ENCODE peak calls at places on chromosomes 3 and 15, in four cellular contexts. K, A, E and R are unnamed samples.
A peak's percentile ranks its signal among the peaks of the same experiment; 100 is the strongest.

GRCh38 chr15:41559489-41560177 is 621 bp downstream of the TYRO3 start:
- DNase-seq in K (peak; percentile 51), A (no peak), E (no peak), R (no peak)

GRCh38 chr15:59229453-59229852 is 22.8 kb downstream of the LDHAL6B start:
- DNase-seq in K (no peak), A (no peak), E (no peak), R (no peak)

GRCh38 chr15:82749951-82750830 is 40.5 kb upstream of the AP3B2 start:
- DNase-seq in K (peak; percentile 92), A (peak; percentile 80), E (peak; percentile 91), R (peak; percentile 90)

GRCh38 chr3:131535131-131535530 is 32.4 kb upstream of the MRPL3 start:
- DNase-seq in K (no peak), A (no peak), E (no peak), R (no peak)

GRCh38 chr3:102269401-102269800 is 165.4 kb upstream of the ZPLD1 start:
- DNase-seq in K (no peak), A (no peak), E (no peak), R (no peak)

GRCh38 chr3:46113608-46114007 is 86.3 kb upstream of the XCR1 start:
- DNase-seq in K (no peak), A (no peak), E (no peak), R (no peak)

GRCh38 chr3:190265795-190266194 is 56.5 kb downstream of the CLDN1 start:
- DNase-seq in K (no peak), A (no peak), E (no peak), R (no peak)

GRCh38 chr3:150784747-150785125 is 21.8 kb upstream of the SIAH2 start:
- DNase-seq in K (no peak), A (no peak), E (no peak), R (no peak)

GRCh38 chr3:194450341-194450740 is 36.5 kb downstream of the ATP13A3 start:
- DNase-seq in K (no peak), A (no peak), E (no peak), R (no peak)

GRCh38 chr3:94961423-94962100 is 898.7 kb downstream of the NSUN3 start:
- DNase-seq in K (no peak), A (no peak), E (no peak), R (no peak)

GRCh38 chr3:139630532-139630931 is 47.2 kb downstream of the NMNAT3 start:
- DNase-seq in K (no peak), A (no peak), E (no peak), R (no peak)

GRCh38 chr3:44885618-44886017 is 11.2 kb downstream of the TGM4 start:
- DNase-seq in K (no peak), A (no peak), E (no peak), R (peak; percentile 33)

GRCh38 chr3:138051946-138052802 is 42.2 kb downstream of the CLDN18 start:
- DNase-seq in K (no peak), A (no peak), E (peak; percentile 29), R (peak; percentile 30)

GRCh38 chr3:16663852-16664712 is 58.9 kb upstream of the DAZL start:
- DNase-seq in K (no peak), A (no peak), E (no peak), R (no peak)

GRCh38 chr3:188006726-188007393 is 147.1 kb upstream of the LPP start:
- DNase-seq in K (no peak), A (no peak), E (no peak), R (no peak)